ENCODE peak calls at places on chromosomes 11 and 22, in seven cellular contexts. X is IMR-90, D is H9, U is mesenchymal stem cell, J is trophoblast cell, F is H1, V is neuronal stem cell. G is an unnamed sample.

GRCh38 chr22:25420925-25421904 is 143.3 kb upstream of the GRK3 start:
- DNase-seq in X (no peak), D (peak), U (no peak), J (no peak), F (peak), V (no peak), G (peak)

GRCh38 chr11:111018571-111018970 is 227.0 kb upstream of the POU2AF2 start:
- DNase-seq in X (peak), D (no peak), U (no peak), J (no peak), F (no peak), V (no peak), G (no peak)

GRCh38 chr11:58927393-58928081 is 11.8 kb upstream of the GLYATL1 start:
- DNase-seq in X (peak), D (peak), U (peak), J (no peak), F (peak), V (peak), G (peak)

GRCh38 chr11:120556841-120557240 is 45.3 kb downstream of the GRIK4 start:
- DNase-seq in X (no peak), D (no peak), U (no peak), J (no peak), F (no peak), V (no peak), G (no peak)

GRCh38 chr22:45880732-45881523 is 96.0 kb downstream of the WNT7B start:
- DNase-seq in X (no peak), D (peak), U (no peak), J (no peak), F (no peak), V (no peak), G (no peak)

GRCh38 chr11:125368757-125369156 is 127.3 kb downstream of the FEZ1 start:
- DNase-seq in X (no peak), D (no peak), U (no peak), J (no peak), F (no peak), V (no peak), G (no peak)

GRCh38 chr22:17403906-17404305 is 34.6 kb downstream of the CECR2 start:
- DNase-seq in X (no peak), D (no peak), U (no peak), J (no peak), F (no peak), V (no peak), G (no peak)

GRCh38 chr11:60345489-60345888 is 18.4 kb downstream of the MS4A6E start:
- DNase-seq in X (no peak), D (peak), U (peak), J (peak), F (peak), V (no peak), G (peak)

GRCh38 chr22:42396621-42397331 is 35.4 kb downstream of the NFAM1 start:
- DNase-seq in X (no peak), D (no peak), U (no peak), J (no peak), F (no peak), V (no peak), G (no peak)

GRCh38 chr22:44587004-44587793 is 89.2 kb upstream of the RTL6 start:
- DNase-seq in X (peak), D (no peak), U (no peak), J (peak), F (no peak), V (no peak), G (peak)

GRCh38 chr11:118289411-118289810 is 15.1 kb upstream of the CD3E start:
- DNase-seq in X (no peak), D (no peak), U (no peak), J (no peak), F (no peak), V (no peak), G (no peak)

GRCh38 chr11:1899100-1899499 is 7.4 kb upstream of the PRR33 start:
- DNase-seq in X (no peak), D (no peak), U (no peak), J (no peak), F (no peak), V (no peak), G (no peak)

GRCh38 chr11:94650756-94651155 is 83.6 kb downstream of the PIWIL4 start:
- DNase-seq in X (peak), D (no peak), U (peak), J (no peak), F (no peak), V (no peak), G (peak)

GRCh38 chr22:50010676-50011446 is 1.7 kb downstream of the IL17REL start:
- DNase-seq in X (no peak), D (peak), U (no peak), J (no peak), F (peak), V (no peak), G (no peak)

GRCh38 chr11:6395470-6396060 is 5.3 kb downstream of the SMPD1 start:
- DNase-seq in X (no peak), D (no peak), U (no peak), J (no peak), F (no peak), V (no peak), G (no peak)

GRCh38 chr22:25622011-25622410 is 57.5 kb downstream of the GRK3 start:
- DNase-seq in X (peak), D (no peak), U (peak), J (no peak), F (no peak), V (no peak), G (no peak)

GRCh38 chr11:63670738-63671321 is 346 bp downstream of the ATL3 start:
- DNase-seq in X (no peak), D (peak), U (peak), J (peak), F (peak), V (no peak), G (peak)

GRCh38 chr11:27429740-27430451 is 42.7 kb downstream of the LGR4 start:
- DNase-seq in X (peak), D (no peak), U (no peak), J (no peak), F (no peak), V (no peak), G (no peak)

GRCh38 chr11:63769044-63769718 is 606 bp upstream of the ZFTA start:
- DNase-seq in X (no peak), D (no peak), U (peak), J (no peak), F (peak), V (peak), G (no peak)

GRCh38 chr11:3043315-3043871 is 13.8 kb downstream of the CARS1 start:
- DNase-seq in X (no peak), D (no peak), U (peak), J (no peak), F (no peak), V (no peak), G (no peak)

GRCh38 chr11:15629690-15630321 is 515.1 kb downstream of the INSC start:
- DNase-seq in X (no peak), D (peak), U (no peak), J (peak), F (peak), V (no peak), G (peak)

GRCh38 chr11:63595296-63595695 is 18.9 kb downstream of the PLAAT3 start:
- DNase-seq in X (peak), D (no peak), U (no peak), J (no peak), F (no peak), V (no peak), G (no peak)

GRCh38 chr22:46995501-46996360 is 233.3 kb downstream of the TBC1D22A start:
- DNase-seq in X (no peak), D (no peak), U (no peak), J (no peak), F (no peak), V (no peak), G (no peak)

GRCh38 chr11:12269446-12270214 is 107.7 kb upstream of the PARVA start:
- DNase-seq in X (no peak), D (no peak), U (no peak), J (no peak), F (no peak), V (no peak), G (no peak)

GRCh38 chr11:114192841-114193389 is 103.3 kb upstream of the NNMT start:
- DNase-seq in X (no peak), D (no peak), U (no peak), J (no peak), F (no peak), V (no peak), G (no peak)

GRCh38 chr22:28563636-28564035 is 116.0 kb downstream of the TTC28 start:
- DNase-seq in X (no peak), D (no peak), U (no peak), J (no peak), F (no peak), V (no peak), G (no peak)

GRCh38 chr11:26953770-26954392 is 40.0 kb upstream of the FIBIN start:
- DNase-seq in X (peak), D (no peak), U (no peak), J (no peak), F (no peak), V (no peak), G (no peak)

GRCh38 chr11:201936-202335 is 5.3 kb downstream of the BET1L start:
- DNase-seq in X (no peak), D (no peak), U (no peak), J (no peak), F (no peak), V (no peak), G (no peak)
- H2BK5ac ChIP-seq in X (no peak), D (no peak), U (no peak), J (no peak), F (no peak), V (no peak), G (no peak)

GRCh38 chr11:93291146-93291545 is 39.4 kb upstream of the DEUP1 start:
- DNase-seq in X (no peak), D (no peak), U (no peak), J (peak), F (no peak), V (no peak), G (peak)
- H2BK5ac ChIP-seq in X (no peak), D (no peak), U (no peak), J (no peak), F (no peak), V (no peak), G (no peak)

GRCh38 chr11:32312206-32312817 is 123.0 kb downstream of the WT1 start:
- DNase-seq in X (peak), D (no peak), U (no peak), J (no peak), F (no peak), V (no peak), G (no peak)
- H2BK5ac ChIP-seq in X (peak), D (no peak), U (no peak), J (no peak), F (no peak), V (no peak), G (no peak)

DNA sequence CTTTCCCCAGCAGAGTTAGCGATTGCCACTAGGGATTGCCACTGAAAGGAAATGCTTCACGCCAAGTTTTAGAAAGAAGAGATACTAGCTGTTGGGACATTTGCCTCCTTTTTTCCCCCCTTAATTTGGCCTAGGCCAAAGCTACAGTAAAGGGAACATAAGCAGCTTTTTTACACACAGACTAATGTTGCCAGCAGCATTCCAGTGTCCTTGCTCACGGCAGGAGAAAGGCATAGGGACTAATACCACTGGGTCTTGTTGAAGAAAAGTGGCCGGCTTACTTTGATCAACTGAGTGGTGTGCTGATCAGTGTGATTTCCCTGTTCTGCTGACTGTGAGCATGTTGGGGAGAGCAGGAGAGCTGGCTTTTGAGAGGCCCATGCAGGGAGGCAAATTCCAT is 71.2 kb downstream of the PHF21A start:
- DNase-seq in X (peak), D (peak), U (peak), J (peak), F (no peak), V (peak), G (peak)
- H2BK5ac ChIP-seq in X (peak), D (no peak), U (no peak), J (no peak), F (no peak), V (no peak), G (no peak)